ENCODE peak calls at places on chromosomes 16 and 17, in four cellular contexts. P is AG04450, N is ascending aorta, M is gastrocnemius medialis. B is an unnamed sample.

GRCh38 chr16:50303041-50303604 is 36.8 kb downstream of the ADCY7 start:
- DNase-seq in P (no peak), N (no peak), M (no peak), B (no peak)

GRCh38 chr16:30354423-30355143 is 525 bp downstream of the CD2BP2 start:
- DNase-seq in P (no peak), N (no peak), M (no peak), B (no peak)

GRCh38 chr17:49031965-49032928 is 35.1 kb downstream of the IGF2BP1 start:
- DNase-seq in P (peak; percentile 60), N (no peak), M (no peak), B (peak; percentile 33)

GRCh38 chr17:16215002-16215272 is 397 bp downstream of the NCOR1 start:
- DNase-seq in P (no peak), N (no peak), M (peak; percentile 7), B (peak; percentile 24)

GRCh38 chr16:28915181-28915580 is 9.9 kb downstream of the RABEP2 start:
- DNase-seq in P (no peak), N (no peak), M (no peak), B (no peak)

GRCh38 chr17:66916946-66917345 is 47.6 kb upstream of the CACNG4 start:
- DNase-seq in P (no peak), N (no peak), M (no peak), B (no peak)

GRCh38 chr16:75188832-75189477 is 18.0 kb downstream of the CTRB2 start:
- DNase-seq in P (no peak), N (no peak), M (no peak), B (no peak)

GRCh38 chr17:19304751-19305150 is 57.8 kb downstream of the B9D1 start:
- DNase-seq in P (no peak), N (no peak), M (no peak), B (no peak)

GRCh38 chr17:2213291-2213960 is 90.2 kb downstream of the SMG6 start:
- DNase-seq in P (no peak), N (no peak), M (no peak), B (no peak)

GRCh38 chr16:81280393-81280792 is 34.4 kb upstream of the GAN start:
- DNase-seq in P (no peak), N (no peak), M (no peak), B (no peak)

GRCh38 chr17:42288985-42289862 is 926 bp downstream of the STAT5A start:
- DNase-seq in P (no peak), N (no peak), M (no peak), B (no peak)

GRCh38 chr16:50864386-50864785 is 122.5 kb downstream of the CYLD start:
- DNase-seq in P (no peak), N (no peak), M (no peak), B (no peak)

GRCh38 chr16:71421911-71422310 is 19.9 kb downstream of the TLE7 start:
- DNase-seq in P (no peak), N (no peak), M (no peak), B (no peak)

GRCh38 chr17:2595736-2596135 is 2.3 kb downstream of the PAFAH1B1 start:
- DNase-seq in P (no peak), N (no peak), M (no peak), B (no peak)

GRCh38 chr17:30920282-30920681 is 1.5 kb upstream of the ADAP2 start:
- DNase-seq in P (peak; percentile 3), N (no peak), M (no peak), B (peak; percentile 29)

GRCh38 chr17:43316522-43317142 is 82.2 kb upstream of the ARL4D start:
- DNase-seq in P (no peak), N (no peak), M (no peak), B (no peak)

GRCh38 chr17:48614904-48615211 is 234 bp downstream of the HOXB8 start:
- DNase-seq in P (no peak), N (no peak), M (no peak), B (no peak)

GRCh38 chr17:74386397-74386796 is 19.1 kb downstream of the GPR142 start:
- DNase-seq in P (no peak), N (no peak), M (peak; percentile 60), B (peak; percentile 63)
- TF ChIP-seq CTCF in P (no peak), N (no peak), M (no peak), B (no peak)

GRCh38 chr16:85286970-85287814 is 174.9 kb upstream of the CIBAR2 start:
- DNase-seq in P (no peak), N (no peak), M (peak; percentile 49), B (no peak)
- TF ChIP-seq CTCF in P (peak; percentile 31), N (no peak), M (no peak), B (no peak)

DNA sequence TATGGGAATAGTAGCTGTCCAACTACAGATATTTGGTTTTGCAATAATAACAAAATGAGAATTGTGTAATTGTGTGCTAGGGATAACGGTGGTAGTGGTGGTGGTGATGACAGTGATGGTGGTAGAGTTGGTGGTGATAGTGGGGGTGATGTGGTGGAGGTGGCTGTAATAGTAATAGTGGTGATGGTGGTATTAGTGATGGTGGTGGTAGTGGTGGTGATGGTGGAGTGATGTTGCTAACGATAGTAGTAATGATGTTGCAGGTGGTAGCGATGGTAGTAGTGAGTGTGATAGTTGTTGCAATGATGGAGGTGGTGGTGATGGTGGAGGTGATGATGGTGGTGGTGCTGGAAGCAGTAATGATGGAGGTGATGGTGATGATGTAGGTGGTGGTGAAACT is 94.4 kb downstream of the HS3ST3B1 start:
- DNase-seq in P (no peak), N (no peak), M (no peak), B (no peak)
- TF ChIP-seq CTCF in P (no peak), N (no peak), M (no peak), B (no peak)

DNA sequence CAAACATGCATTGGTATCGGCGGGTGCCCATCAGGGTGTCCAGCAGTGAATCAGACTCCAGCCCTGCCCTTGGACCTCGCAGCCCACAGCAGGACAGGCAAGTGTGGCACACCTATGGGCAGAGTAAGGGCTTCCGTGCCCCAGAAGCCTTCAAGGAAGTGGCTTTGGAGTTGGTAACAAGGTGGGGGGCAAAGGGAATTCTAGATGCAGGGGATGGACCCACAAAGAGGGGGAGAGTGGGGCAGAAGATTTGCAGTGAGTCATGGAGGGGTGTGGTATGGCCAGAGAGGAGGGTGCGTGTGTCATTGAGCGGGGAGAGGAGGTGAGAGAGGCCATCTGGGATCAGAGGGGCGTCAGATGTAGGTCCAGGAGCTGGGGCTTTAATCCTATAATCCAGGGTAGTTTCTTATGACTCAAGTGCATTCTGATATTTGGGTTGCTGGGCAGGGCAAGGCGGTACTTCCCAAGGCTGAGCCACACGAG is 8.5 kb upstream of the SPNS2 start:
- DNase-seq in P (no peak), N (no peak), M (no peak), B (no peak)
- TF ChIP-seq CTCF in P (no peak), N (no peak), M (no peak), B (no peak)

DNA sequence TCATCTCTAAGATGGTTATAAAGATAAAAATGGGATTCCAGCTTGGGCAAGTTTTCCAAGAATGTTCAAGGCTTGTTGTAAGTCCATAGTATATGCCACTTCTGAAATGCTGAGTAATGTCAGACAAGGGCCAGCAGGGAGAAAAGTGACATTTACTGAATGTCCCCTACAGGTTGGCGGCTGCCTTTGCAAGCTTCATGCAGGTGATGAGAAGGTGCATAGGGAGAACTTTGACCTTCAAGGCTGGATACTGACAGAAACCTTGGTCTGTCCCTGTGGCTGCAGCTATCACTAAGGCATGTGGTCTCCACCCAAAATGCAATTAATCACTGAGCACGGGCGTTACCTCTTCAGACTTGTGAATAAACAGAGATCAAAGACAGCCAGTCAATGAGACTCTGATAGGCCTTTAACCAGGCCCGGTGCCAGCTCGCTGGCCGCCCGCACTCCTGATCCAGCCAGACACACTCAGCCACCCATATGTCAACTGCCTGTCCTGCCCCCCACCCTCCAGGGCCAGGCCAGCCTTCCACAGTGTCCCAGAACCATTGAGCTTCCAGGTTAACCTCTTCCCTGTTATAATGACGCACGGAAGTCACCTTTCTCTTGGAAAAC is 26.9 kb upstream of the AXIN2 start:
- DNase-seq in P (no peak), N (no peak), M (no peak), B (peak; percentile 43)
- TF ChIP-seq CTCF in P (no peak), N (no peak), M (no peak), B (no peak)

GRCh38 chr17:36722903-36723263 is 121.5 kb downstream of the MRM1 start:
- DNase-seq in P (no peak), N (no peak), M (no peak), B (no peak)
- TF ChIP-seq CTCF in P (no peak), N (no peak), M (no peak), B (no peak)

GRCh38 chr17:81552244-81553017 is at the start of gene FAAP100:
- DNase-seq in P (no peak), N (no peak), M (peak; percentile 43), B (peak; percentile 74)

GRCh38 chr17:81553616-81554181 is 1.5 kb upstream of the FAAP100 start:
- DNase-seq in P (peak; percentile 92), N (no peak), M (peak; percentile 20), B (no peak)

GRCh38 chr17:81551458-81552243 is 502 bp downstream of the FAAP100 start:
- DNase-seq in P (no peak), N (no peak), M (no peak), B (peak; percentile 27)

GRCh38 chr17:81550830-81551457 is 1.2 kb downstream of the FAAP100 start:
- DNase-seq in P (no peak), N (no peak), M (no peak), B (no peak)

DNA sequence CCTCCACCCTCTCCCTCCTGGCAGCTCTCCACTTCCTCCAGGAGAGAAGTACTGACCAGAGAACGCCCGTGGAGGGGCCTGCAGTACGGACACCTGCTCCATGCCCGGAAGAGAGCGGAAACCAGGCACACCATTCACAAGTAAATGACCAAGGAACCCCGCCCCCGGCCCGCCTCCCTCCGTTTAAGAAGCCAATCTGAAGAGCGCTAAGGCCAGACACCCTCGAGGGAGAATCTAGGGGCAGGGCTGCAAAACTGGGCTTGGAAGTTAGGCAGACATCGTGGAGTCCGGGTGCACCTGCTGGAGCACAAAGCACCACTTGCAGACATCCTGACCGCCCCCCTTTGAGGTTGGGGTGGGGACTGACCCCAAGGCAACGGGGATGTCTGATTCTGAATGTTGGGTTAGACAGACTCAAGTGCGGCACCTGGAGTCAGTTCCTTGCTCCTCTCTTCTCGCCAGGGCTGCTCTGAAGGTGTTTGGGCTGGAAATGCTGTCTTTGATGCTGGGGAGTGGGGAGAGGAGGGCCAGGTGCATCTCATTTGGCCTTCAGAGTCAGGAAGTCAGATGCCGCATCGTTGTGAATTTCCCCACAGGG is 964 bp upstream of the FAAP100 start:
- DNase-seq in P (no peak), N (peak; percentile 59), M (peak; percentile 51), B (peak; percentile 73)
- TF ChIP-seq CTCF in P (no peak), N (no peak), M (no peak), B (no peak)

GRCh38 chr16:546909-547770 is 13.1 kb upstream of the PRR35 start:
- DNase-seq in P (no peak), N (no peak), M (no peak), B (peak; percentile 75)
- TF ChIP-seq CTCF in P (peak; percentile 31), N (no peak), M (peak; percentile 42), B (peak; percentile 42)

GRCh38 chr17:3602499-3602898 is 6.7 kb downstream of the TRPV1 start:
- DNase-seq in P (no peak), N (no peak), M (no peak), B (peak; percentile 18)
- TF ChIP-seq CTCF in P (peak; percentile 25), N (peak; percentile 22), M (peak; percentile 33), B (peak; percentile 50)

GRCh38 chr16:15829460-15829859 is 27.4 kb downstream of the MYH11 start:
- DNase-seq in P (peak; percentile 44), N (peak; percentile 69), M (peak; percentile 40), B (peak; percentile 48)
- TF ChIP-seq CTCF in P (no peak), N (no peak), M (no peak), B (no peak)

B was measured in heart right ventricle.